ENCODE peak calls at places on chromosomes 13 and 19, in ten cellular contexts. One of them, this sample, is unnamed.

GRCh38 chr19:21508198-21508597 is 2.8 kb downstream of the ZNF429 start:
- DNase-seq in A549: no peak
- DNase-seq in SK-N-SH: no peak
- DNase-seq in stomach: no peak
- DNase-seq in H1: no peak
- DNase-seq in ovary: no peak
- DNase-seq in suprapubic skin: no peak
- DNase-seq in GM12878: no peak
- DNase-seq in esophagus muscularis mucosa: no peak
- DNase-seq in HepG2: no peak
- DNase-seq in this sample: no peak

GRCh38 chr19:19224852-19225494 is 13.2 kb downstream of the NCAN start:
- DNase-seq in A549: peak
- DNase-seq in SK-N-SH: no peak
- DNase-seq in stomach: peak
- DNase-seq in H1: peak
- DNase-seq in ovary: peak
- DNase-seq in suprapubic skin: no peak
- DNase-seq in GM12878: no peak
- DNase-seq in esophagus muscularis mucosa: no peak
- DNase-seq in HepG2: peak
- DNase-seq in this sample: no peak

GRCh38 chr19:57992841-57993240 is 9.8 kb downstream of the ZNF606 start:
- DNase-seq in A549: no peak
- DNase-seq in SK-N-SH: no peak
- DNase-seq in stomach: no peak
- DNase-seq in H1: no peak
- DNase-seq in ovary: no peak
- DNase-seq in suprapubic skin: no peak
- DNase-seq in GM12878: no peak
- DNase-seq in esophagus muscularis mucosa: no peak
- DNase-seq in HepG2: no peak
- DNase-seq in this sample: no peak

GRCh38 chr19:9597027-9597426 is 12.7 kb upstream of the ZNF121 start:
- DNase-seq in A549: no peak
- DNase-seq in SK-N-SH: no peak
- DNase-seq in stomach: no peak
- DNase-seq in H1: no peak
- DNase-seq in ovary: no peak
- DNase-seq in suprapubic skin: no peak
- DNase-seq in GM12878: no peak
- DNase-seq in esophagus muscularis mucosa: no peak
- DNase-seq in HepG2: no peak
- DNase-seq in this sample: no peak

GRCh38 chr13:52954838-52955237 is 73.8 kb upstream of the OLFM4 start:
- DNase-seq in A549: no peak
- DNase-seq in SK-N-SH: no peak
- DNase-seq in stomach: no peak
- DNase-seq in H1: no peak
- DNase-seq in ovary: no peak
- DNase-seq in suprapubic skin: no peak
- DNase-seq in GM12878: no peak
- DNase-seq in esophagus muscularis mucosa: no peak
- DNase-seq in HepG2: no peak
- DNase-seq in this sample: no peak

GRCh38 chr19:35142531-35143230 is 374 bp upstream of the FXYD7 start:
- DNase-seq in A549: peak
- DNase-seq in SK-N-SH: peak
- DNase-seq in stomach: peak
- DNase-seq in H1: peak
- DNase-seq in ovary: no peak
- DNase-seq in suprapubic skin: no peak
- DNase-seq in GM12878: no peak
- DNase-seq in esophagus muscularis mucosa: no peak
- DNase-seq in HepG2: no peak
- DNase-seq in this sample: no peak

GRCh38 chr13:60583911-60584753 is 187.1 kb downstream of the TDRD3 start:
- DNase-seq in A549: no peak
- DNase-seq in SK-N-SH: no peak
- DNase-seq in stomach: no peak
- DNase-seq in H1: peak
- DNase-seq in ovary: no peak
- DNase-seq in suprapubic skin: peak
- DNase-seq in GM12878: no peak
- DNase-seq in esophagus muscularis mucosa: no peak
- DNase-seq in HepG2: no peak
- DNase-seq in this sample: peak

GRCh38 chr19:40472516-40472915 is 5.7 kb downstream of the SPTBN4 start:
- DNase-seq in A549: no peak
- DNase-seq in SK-N-SH: no peak
- DNase-seq in stomach: no peak
- DNase-seq in H1: no peak
- DNase-seq in ovary: no peak
- DNase-seq in suprapubic skin: no peak
- DNase-seq in GM12878: no peak
- DNase-seq in esophagus muscularis mucosa: no peak
- DNase-seq in HepG2: no peak
- DNase-seq in this sample: no peak

GRCh38 chr13:71854401-71854800 is 12.6 kb downstream of the DACH1 start:
- DNase-seq in A549: no peak
- DNase-seq in SK-N-SH: no peak
- DNase-seq in stomach: no peak
- DNase-seq in H1: no peak
- DNase-seq in ovary: no peak
- DNase-seq in suprapubic skin: no peak
- DNase-seq in GM12878: no peak
- DNase-seq in esophagus muscularis mucosa: no peak
- DNase-seq in HepG2: no peak
- DNase-seq in this sample: no peak

GRCh38 chr13:27371932-27372331 is 52.5 kb upstream of the GTF3A start:
- DNase-seq in A549: no peak
- DNase-seq in SK-N-SH: no peak
- DNase-seq in stomach: no peak
- DNase-seq in H1: no peak
- DNase-seq in ovary: no peak
- DNase-seq in suprapubic skin: no peak
- DNase-seq in GM12878: no peak
- DNase-seq in esophagus muscularis mucosa: no peak
- DNase-seq in HepG2: no peak
- DNase-seq in this sample: no peak

GRCh38 chr13:48210178-48210577 is 22.8 kb upstream of the ITM2B start:
- DNase-seq in A549: peak
- DNase-seq in SK-N-SH: no peak
- DNase-seq in stomach: no peak
- DNase-seq in H1: no peak
- DNase-seq in ovary: no peak
- DNase-seq in suprapubic skin: no peak
- DNase-seq in GM12878: no peak
- DNase-seq in esophagus muscularis mucosa: no peak
- DNase-seq in HepG2: no peak
- DNase-seq in this sample: no peak

GRCh38 chr19:15644066-15644741 is 3.5 kb downstream of the CYP4F3 start:
- DNase-seq in A549: no peak
- DNase-seq in SK-N-SH: no peak
- DNase-seq in stomach: no peak
- DNase-seq in H1: no peak
- DNase-seq in ovary: no peak
- DNase-seq in suprapubic skin: no peak
- DNase-seq in GM12878: no peak
- DNase-seq in esophagus muscularis mucosa: peak
- DNase-seq in HepG2: no peak
- DNase-seq in this sample: no peak

GRCh38 chr19:37986048-37986750 is 79.2 kb downstream of the SIPA1L3 start:
- DNase-seq in A549: no peak
- DNase-seq in SK-N-SH: no peak
- DNase-seq in stomach: no peak
- DNase-seq in H1: no peak
- DNase-seq in ovary: no peak
- DNase-seq in suprapubic skin: no peak
- DNase-seq in GM12878: no peak
- DNase-seq in esophagus muscularis mucosa: no peak
- DNase-seq in HepG2: no peak
- DNase-seq in this sample: no peak

GRCh38 chr19:7554990-7555864 is 19.7 kb downstream of the PNPLA6 start:
- DNase-seq in A549: peak
- DNase-seq in SK-N-SH: peak
- DNase-seq in stomach: no peak
- DNase-seq in H1: peak
- DNase-seq in ovary: peak
- DNase-seq in suprapubic skin: no peak
- DNase-seq in GM12878: no peak
- DNase-seq in esophagus muscularis mucosa: no peak
- DNase-seq in HepG2: no peak
- DNase-seq in this sample: no peak

GRCh38 chr13:23888658-23889597 is at the start of gene MIPEP:
- DNase-seq in A549: peak
- DNase-seq in SK-N-SH: peak
- DNase-seq in stomach: peak
- DNase-seq in H1: peak
- DNase-seq in ovary: peak
- DNase-seq in suprapubic skin: peak
- DNase-seq in GM12878: peak
- DNase-seq in esophagus muscularis mucosa: peak
- DNase-seq in HepG2: peak
- DNase-seq in this sample: peak
- TF ChIP-seq CTCF in A549: peak
- TF ChIP-seq CTCF in SK-N-SH: peak
- TF ChIP-seq CTCF in stomach: no peak
- TF ChIP-seq CTCF in H1: peak
- TF ChIP-seq CTCF in ovary: peak
- TF ChIP-seq CTCF in suprapubic skin: peak
- TF ChIP-seq CTCF in GM12878: peak
- TF ChIP-seq CTCF in esophagus muscularis mucosa: peak
- TF ChIP-seq CTCF in HepG2: peak
- TF ChIP-seq CTCF in this sample: peak

DNA sequence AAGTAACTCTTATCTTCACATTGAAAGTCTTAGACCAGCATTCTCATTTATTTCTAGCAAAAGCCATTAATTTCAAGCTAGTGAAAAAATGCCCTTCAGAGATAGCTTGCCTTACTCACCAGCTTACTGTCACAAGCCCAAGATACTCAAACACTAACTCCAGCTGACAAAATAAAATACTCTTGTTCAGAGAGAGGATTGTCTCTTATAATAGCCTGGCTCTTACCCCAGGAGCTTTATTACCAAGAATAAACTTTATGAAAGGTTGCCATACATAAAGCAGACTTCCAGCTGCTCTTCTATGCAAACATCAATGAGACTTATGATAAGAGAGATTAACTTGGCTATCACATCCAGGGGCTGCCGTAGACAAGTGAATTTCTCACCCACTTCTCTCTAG is 53.6 kb downstream of the XPO4 start:
- DNase-seq in A549: no peak
- DNase-seq in SK-N-SH: no peak
- DNase-seq in stomach: no peak
- DNase-seq in H1: no peak
- DNase-seq in ovary: no peak
- DNase-seq in suprapubic skin: no peak
- DNase-seq in GM12878: no peak
- DNase-seq in esophagus muscularis mucosa: no peak
- DNase-seq in HepG2: no peak
- DNase-seq in this sample: no peak
- TF ChIP-seq EP300 in A549: no peak
- TF ChIP-seq EP300 in SK-N-SH: no peak
- TF ChIP-seq EP300 in stomach: no peak
- TF ChIP-seq EP300 in H1: no peak
- TF ChIP-seq EP300 in ovary: no peak
- TF ChIP-seq EP300 in suprapubic skin: no peak
- TF ChIP-seq EP300 in GM12878: no peak
- TF ChIP-seq EP300 in esophagus muscularis mucosa: no peak
- TF ChIP-seq EP300 in HepG2: no peak
- TF ChIP-seq EP300 in this sample: no peak

DNA sequence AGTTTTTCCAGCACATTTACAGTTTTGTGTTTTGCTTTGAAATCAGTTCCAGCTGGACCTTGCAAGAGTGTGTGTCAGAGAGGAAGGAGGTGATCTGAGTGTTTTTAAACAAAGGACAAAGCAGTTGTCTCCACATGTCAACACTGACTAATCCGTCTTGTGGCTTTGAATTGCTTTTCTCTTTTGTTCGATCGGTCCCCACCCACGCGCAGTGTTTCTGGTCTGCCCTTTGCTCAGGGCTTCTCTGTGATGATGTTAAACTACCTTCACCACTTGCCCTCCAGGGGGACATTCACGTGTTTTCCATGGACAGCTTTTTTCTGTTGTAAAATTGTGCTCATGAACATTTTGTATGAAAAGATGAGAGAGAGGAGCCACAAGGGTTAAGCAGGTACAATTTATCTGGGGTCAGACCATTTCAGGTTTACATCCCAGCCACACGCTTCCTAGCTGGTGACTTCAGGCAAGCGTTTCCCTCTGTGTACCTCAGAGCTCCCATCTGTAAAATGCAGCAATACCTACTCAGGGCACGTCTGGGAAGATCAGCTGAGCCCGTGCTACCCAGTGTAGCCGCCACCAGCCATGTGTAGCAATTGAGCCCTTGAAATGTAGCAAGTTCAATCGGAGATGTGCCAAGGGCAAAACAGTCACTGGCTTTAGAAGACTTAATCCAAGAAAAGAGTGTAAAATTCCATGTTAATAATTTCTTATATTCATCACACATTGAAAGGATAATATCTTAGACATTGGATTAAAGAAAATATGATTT is 13.5 kb upstream of the PLA2G4C start:
- DNase-seq in A549: no peak
- DNase-seq in SK-N-SH: no peak
- DNase-seq in stomach: no peak
- DNase-seq in H1: no peak
- DNase-seq in ovary: no peak
- DNase-seq in suprapubic skin: no peak
- DNase-seq in GM12878: no peak
- DNase-seq in esophagus muscularis mucosa: no peak
- DNase-seq in HepG2: peak
- DNase-seq in this sample: no peak
- TF ChIP-seq CTCF in A549: no peak
- TF ChIP-seq CTCF in SK-N-SH: peak
- TF ChIP-seq CTCF in stomach: no peak
- TF ChIP-seq CTCF in H1: no peak
- TF ChIP-seq CTCF in ovary: no peak
- TF ChIP-seq CTCF in suprapubic skin: no peak
- TF ChIP-seq CTCF in GM12878: no peak
- TF ChIP-seq CTCF in esophagus muscularis mucosa: no peak
- TF ChIP-seq CTCF in HepG2: no peak
- TF ChIP-seq CTCF in this sample: no peak

GRCh38 chr13:23748591-23748990 is 140.6 kb downstream of the MIPEP start:
- DNase-seq in A549: no peak
- DNase-seq in SK-N-SH: peak
- DNase-seq in stomach: no peak
- DNase-seq in H1: no peak
- DNase-seq in ovary: no peak
- DNase-seq in suprapubic skin: no peak
- DNase-seq in GM12878: no peak
- DNase-seq in esophagus muscularis mucosa: no peak
- DNase-seq in HepG2: no peak
- DNase-seq in this sample: no peak
- TF ChIP-seq EP300 in A549: no peak
- TF ChIP-seq EP300 in SK-N-SH: no peak
- TF ChIP-seq EP300 in stomach: no peak
- TF ChIP-seq EP300 in H1: no peak
- TF ChIP-seq EP300 in ovary: no peak
- TF ChIP-seq EP300 in suprapubic skin: no peak
- TF ChIP-seq EP300 in GM12878: no peak
- TF ChIP-seq EP300 in esophagus muscularis mucosa: no peak
- TF ChIP-seq EP300 in HepG2: no peak
- TF ChIP-seq EP300 in this sample: no peak

This sample was measured in tibial nerve.